ENCODE peak calls at places on chromosomes 3 and 15, in six cellular contexts. K is GM12892, D is H1, T is K562, V is GM12878, N is HepG2. Z is an unnamed sample.

GRCh38 chr15:100346866-100347512 is 5.2 kb upstream of the ADAMTS17 start:
- DNase-seq in K (no peak), D (no peak), T (no peak), V (no peak), N (no peak), Z (no peak)

GRCh38 chr3:75140904-75141615 is 523.1 kb upstream of the FRG2C start:
- DNase-seq in K (no peak), D (no peak), T (no peak), V (no peak), N (no peak), Z (no peak)

GRCh38 chr15:67098768-67099282 is 33.4 kb downstream of the SMAD3 start:
- DNase-seq in K (no peak), D (no peak), T (no peak), V (no peak), N (peak), Z (no peak)

GRCh38 chr3:192802957-192803899 is 75.9 kb upstream of the FGF12 start:
- DNase-seq in K (no peak), D (no peak), T (no peak), V (no peak), N (peak), Z (no peak)

GRCh38 chr15:78204351-78205309 is 29.7 kb downstream of the ACSBG1 start:
- DNase-seq in K (no peak), D (peak), T (no peak), V (no peak), N (no peak), Z (no peak)

GRCh38 chr3:12221663-12222062 is 63.0 kb upstream of the TIMP4 start:
- DNase-seq in K (no peak), D (no peak), T (no peak), V (no peak), N (peak), Z (no peak)

GRCh38 chr15:92451225-92451825 is 57.6 kb downstream of the ST8SIA2 start:
- DNase-seq in K (no peak), D (no peak), T (no peak), V (no peak), N (no peak), Z (no peak)

GRCh38 chr3:132421832-132422231 is 4.5 kb downstream of the DNAJC13 start:
- DNase-seq in K (no peak), D (no peak), T (no peak), V (no peak), N (peak), Z (no peak)

GRCh38 chr3:192637803-192638202 is 89.5 kb downstream of the FGF12 start:
- DNase-seq in K (no peak), D (no peak), T (no peak), V (no peak), N (no peak), Z (no peak)

GRCh38 chr3:9739181-9739580 is 7.6 kb downstream of the BRPF1 start:
- DNase-seq in K (no peak), D (no peak), T (no peak), V (no peak), N (no peak), Z (no peak)

GRCh38 chr3:9731206-9732079 is at the start of gene BRPF1:
- DNase-seq in K (peak), D (peak), T (peak), V (peak), N (peak), Z (peak)

GRCh38 chr3:9732080-9732752 is 681 bp downstream of the BRPF1 start:
- DNase-seq in K (peak), D (peak), T (peak), V (no peak), N (no peak), Z (peak)

GRCh38 chr3:9732753-9733115 is 1.2 kb downstream of the BRPF1 start:
- DNase-seq in K (no peak), D (no peak), T (no peak), V (no peak), N (no peak), Z (no peak)

DNA sequence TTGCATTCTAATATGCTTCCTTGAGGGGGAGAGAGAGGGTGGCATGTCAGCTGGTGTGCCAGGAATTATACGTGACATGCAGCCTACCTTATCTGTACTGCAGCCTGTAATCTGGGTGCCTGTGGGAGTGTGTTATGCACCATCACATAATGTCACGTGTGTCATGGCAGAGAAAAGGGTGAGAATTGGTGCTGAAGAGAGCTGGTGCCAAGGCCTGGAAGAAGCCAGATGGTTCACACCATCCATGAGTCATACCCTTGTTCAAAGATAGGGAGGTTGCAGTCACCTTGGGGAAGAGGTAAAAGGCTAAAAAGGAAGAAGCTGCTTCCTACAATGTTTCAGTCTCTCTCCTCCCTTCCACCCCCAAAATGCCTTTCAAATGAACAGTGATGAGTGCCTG is 5.3 kb downstream of the BRPF1 start:
- DNase-seq in K (no peak), D (no peak), T (no peak), V (no peak), N (no peak), Z (no peak)
- TF ChIP-seq TAF1 in K (no peak), D (no peak), T (no peak), V (no peak), N (no peak), Z (no peak)

DNA sequence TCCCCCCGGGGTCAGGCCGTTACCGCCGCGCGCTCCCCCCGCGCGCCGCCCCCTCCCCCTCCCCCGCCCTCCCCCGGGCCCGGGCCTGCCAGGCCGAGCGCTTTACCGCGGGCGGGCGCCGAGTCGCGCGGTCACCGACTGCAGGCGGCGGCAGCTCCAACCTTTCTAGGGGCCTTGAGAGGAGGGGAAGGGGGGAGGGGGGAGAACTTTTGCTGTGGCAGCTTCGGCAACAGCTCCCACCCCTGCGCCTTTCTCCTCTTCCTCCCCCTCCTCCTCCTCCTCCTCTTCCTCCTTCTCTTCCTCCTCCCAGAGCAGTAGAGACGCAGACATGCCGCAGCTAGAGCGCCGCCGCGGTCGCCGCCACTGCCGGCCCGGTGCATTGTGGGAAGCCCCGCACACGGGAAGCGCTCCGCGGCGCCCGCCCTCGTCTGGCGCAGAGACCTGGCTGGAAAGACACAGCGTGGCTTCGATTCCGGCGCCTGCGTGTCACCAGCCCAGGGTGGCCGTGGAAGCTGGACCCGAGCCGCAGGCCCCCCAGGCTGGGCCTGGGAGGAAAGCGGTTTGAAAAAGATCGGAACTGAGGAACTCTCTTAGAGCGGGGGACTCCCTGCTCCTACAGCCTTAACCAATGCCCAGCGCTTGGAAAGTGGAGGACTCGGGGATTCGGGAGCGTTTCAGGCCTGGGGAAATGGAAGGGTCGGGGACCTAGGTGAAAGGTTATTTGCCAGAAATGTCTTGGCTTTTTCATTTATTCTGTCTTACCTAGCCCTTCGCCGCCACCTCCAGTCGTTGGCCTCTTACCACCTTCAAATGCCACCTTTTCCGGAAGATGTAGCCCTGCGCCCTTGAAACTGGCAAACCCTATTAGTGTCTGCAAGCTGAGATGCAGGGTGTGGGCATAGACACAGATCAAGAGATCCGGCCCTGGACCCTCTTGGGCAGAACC is at the start of gene ZNF148:
- DNase-seq in K (peak), D (peak), T (peak), V (peak), N (peak), Z (peak)
- TF ChIP-seq POLR2A in K (peak), D (no peak), T (peak), V (peak), N (peak), Z (peak)

GRCh38 chr3:47404955-47405790 is 24.4 kb downstream of the PTPN23 start:
- DNase-seq in K (no peak), D (no peak), T (no peak), V (no peak), N (no peak), Z (no peak)
- TF ChIP-seq TAF1 in K (no peak), D (no peak), T (no peak), V (no peak), N (no peak), Z (no peak)

DNA sequence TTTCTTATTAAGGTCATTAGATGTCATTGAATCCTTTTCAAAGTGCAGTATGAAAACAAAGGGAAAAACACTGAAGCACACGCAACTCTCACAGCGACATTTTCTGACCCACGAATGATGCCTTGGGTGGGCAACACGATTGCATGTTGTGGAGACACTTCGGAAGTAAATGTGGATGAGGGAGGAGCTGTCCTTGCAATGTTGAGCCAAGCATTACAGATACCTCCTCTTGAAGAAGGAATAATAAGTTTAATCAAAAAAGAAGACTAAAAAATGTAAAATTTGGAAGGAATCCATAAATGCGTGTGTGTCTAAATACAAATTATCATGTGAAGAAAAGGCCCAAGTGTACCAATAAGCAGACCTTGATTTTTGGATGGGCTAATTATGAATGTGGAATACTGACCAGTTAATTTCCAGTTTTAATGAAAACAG is 16.9 kb downstream of the THBS1 start:
- DNase-seq in K (no peak), D (no peak), T (no peak), V (no peak), N (no peak), Z (no peak)
- TF ChIP-seq POLR2A in K (no peak), D (no peak), T (no peak), V (no peak), N (no peak), Z (no peak)

GRCh38 chr3:194145702-194146101 is 9.8 kb downstream of the HES1 start:
- DNase-seq in K (no peak), D (no peak), T (no peak), V (no peak), N (no peak), Z (no peak)
- TF ChIP-seq TAF1 in K (no peak), D (no peak), T (no peak), V (no peak), N (no peak), Z (no peak)

GRCh38 chr15:88842156-88842555 is 38.9 kb downstream of the ACAN start:
- DNase-seq in K (no peak), D (no peak), T (no peak), V (no peak), N (no peak), Z (no peak)

GRCh38 chr15:88838667-88839066 is 35.4 kb downstream of the ACAN start:
- DNase-seq in K (no peak), D (no peak), T (peak), V (no peak), N (no peak), Z (no peak)

GRCh38 chr15:88841201-88841600 is 38.0 kb downstream of the ACAN start:
- DNase-seq in K (no peak), D (no peak), T (no peak), V (no peak), N (no peak), Z (no peak)

GRCh38 chr15:88839961-88840360 is 36.7 kb downstream of the ACAN start:
- DNase-seq in K (no peak), D (no peak), T (no peak), V (no peak), N (no peak), Z (no peak)

DNA sequence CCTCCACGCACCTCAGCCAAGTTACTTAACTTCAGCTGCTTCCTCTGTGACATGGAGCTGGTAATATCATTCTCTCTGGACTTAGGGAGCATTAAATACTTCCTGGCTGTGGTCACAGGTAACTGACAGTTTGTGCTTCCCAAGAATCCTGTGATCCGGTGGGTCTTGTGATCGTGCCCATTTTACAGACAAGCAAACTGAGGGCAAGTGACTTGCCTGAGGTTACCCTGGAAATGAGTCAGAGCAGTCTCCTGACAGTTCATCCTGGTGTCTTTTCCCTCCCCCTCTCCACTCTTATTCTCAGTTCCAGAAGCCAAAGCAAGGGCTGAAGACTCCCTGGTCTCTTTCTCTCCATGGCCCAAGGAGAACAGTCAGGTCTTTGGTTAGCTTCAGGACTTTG is 35.9 kb downstream of the ACAN start:
- DNase-seq in K (no peak), D (no peak), T (no peak), V (no peak), N (no peak), Z (no peak)
- TF ChIP-seq POLR2A in K (no peak), D (no peak), T (no peak), V (no peak), N (no peak), Z (no peak)

DNA sequence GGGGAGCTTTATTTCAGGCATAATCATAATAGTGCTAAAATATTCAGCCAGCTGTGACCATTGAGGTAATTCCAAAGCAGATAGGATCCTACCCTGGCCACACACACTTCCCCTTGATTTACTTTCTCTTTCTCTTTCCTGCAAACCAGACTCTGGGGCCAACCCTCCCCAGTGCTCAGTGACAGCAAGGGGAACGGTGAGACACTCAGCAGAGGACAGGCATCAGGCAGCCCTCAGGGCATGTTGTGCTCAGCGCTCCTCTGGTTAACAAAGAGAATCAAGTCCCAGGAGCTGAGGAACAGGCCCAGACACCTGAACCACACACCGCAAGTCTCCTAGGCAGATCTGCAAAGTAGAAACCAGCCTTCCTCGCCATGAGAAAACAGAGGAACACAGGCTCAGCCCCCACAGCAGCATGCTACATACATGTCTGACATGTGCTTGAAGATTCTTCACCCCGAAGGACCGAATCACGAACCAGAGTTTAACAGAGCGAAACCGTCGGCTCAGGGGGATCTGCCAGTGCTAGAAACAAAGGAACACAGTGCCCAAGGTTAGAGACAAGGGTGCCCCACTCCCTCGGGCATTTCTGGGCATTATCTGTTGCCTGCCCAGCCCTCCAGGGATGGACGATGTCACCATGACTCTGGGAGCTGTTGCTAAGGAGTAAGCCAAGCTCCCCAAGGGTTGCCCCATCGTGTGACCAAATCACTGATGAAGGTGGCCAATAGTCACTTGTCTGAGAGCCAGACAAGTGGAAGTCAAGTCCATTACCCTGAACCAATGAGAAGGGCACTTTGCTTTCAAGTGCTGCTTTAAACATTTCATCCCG is 17.5 kb downstream of the HDC start:
- DNase-seq in K (peak), D (no peak), T (no peak), V (no peak), N (no peak), Z (peak)
- TF ChIP-seq TAF1 in K (no peak), D (no peak), T (no peak), V (no peak), N (no peak), Z (peak)

DNA sequence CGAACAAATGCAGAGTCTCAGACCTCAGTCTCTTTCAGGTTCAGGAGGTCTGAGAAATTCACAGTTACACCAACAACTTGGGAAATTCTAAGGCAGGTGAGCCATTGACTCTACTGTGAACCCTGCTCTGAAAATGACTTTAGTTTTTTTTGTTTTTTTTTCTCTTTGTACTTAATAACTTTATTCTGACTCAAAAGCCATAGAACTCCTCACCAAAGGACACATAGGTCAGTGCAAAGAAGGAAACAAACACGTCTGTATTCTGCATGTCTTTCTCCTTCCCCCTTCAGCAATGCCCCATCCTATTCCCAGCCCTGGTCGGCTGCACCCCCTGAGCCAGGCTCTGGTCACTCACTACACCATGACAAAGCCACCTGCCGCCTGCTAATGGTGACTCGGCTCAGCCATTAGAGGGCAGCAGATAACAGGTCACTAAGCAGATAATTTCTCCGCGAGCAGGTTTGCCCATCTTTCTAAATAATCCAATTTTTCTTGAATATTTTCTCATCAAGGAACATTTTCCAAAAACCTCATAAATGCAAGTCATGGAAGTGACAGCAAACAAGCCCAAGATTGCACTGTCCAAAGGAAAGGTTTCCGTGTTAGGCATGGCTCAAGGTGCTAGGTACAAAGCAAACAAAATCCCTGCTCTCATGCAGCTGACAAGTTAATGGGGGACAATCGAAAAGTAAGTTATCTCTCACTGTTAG is 37.7 kb downstream of the TM4SF4 start:
- DNase-seq in K (peak), D (peak), T (peak), V (no peak), N (peak), Z (peak)
- TF ChIP-seq POLR2A in K (no peak), D (no peak), T (no peak), V (no peak), N (no peak), Z (no peak)

GRCh38 chr15:80242132-80242769 is 9.8 kb downstream of the CTXND1 start:
- DNase-seq in K (peak), D (peak), T (peak), V (no peak), N (peak), Z (no peak)
- TF ChIP-seq TAF1 in K (no peak), D (no peak), T (no peak), V (no peak), N (no peak), Z (no peak)

GRCh38 chr15:75455424-75455981 is 4.0 kb upstream of the SIN3A start:
- DNase-seq in K (peak), D (peak), T (peak), V (peak), N (peak), Z (peak)
- TF ChIP-seq POLR2A in K (no peak), D (no peak), T (peak), V (no peak), N (no peak), Z (no peak)